ENCODE peak calls at places on chromosome 18, in seven cellular contexts. X, K, B, M, V, I and J are unnamed samples.

GRCh38 chr18:708096-708495 is 4.3 kb downstream of the ENOSF1 start:
- DNase-seq in X (no peak), K (no peak), B (no peak), M (no peak), V (no peak), I (no peak), J (no peak)

GRCh38 chr18:54888933-54889332 is 60.7 kb downstream of the RAB27B start:
- DNase-seq in X (no peak), K (no peak), B (no peak), M (no peak), V (no peak), I (no peak), J (no peak)

GRCh38 chr18:54764786-54765185 is 63.5 kb upstream of the RAB27B start:
- DNase-seq in X (no peak), K (no peak), B (no peak), M (no peak), V (no peak), I (no peak), J (no peak)

GRCh38 chr18:74841248-74841647 is 243.6 kb downstream of the ZNF407 start:
- DNase-seq in X (no peak), K (no peak), B (no peak), M (no peak), V (no peak), I (no peak), J (no peak)

GRCh38 chr18:67665266-67665665 is 148.7 kb upstream of the DSEL start:
- DNase-seq in X (no peak), K (no peak), B (no peak), M (peak), V (no peak), I (no peak), J (no peak)

GRCh38 chr18:50297621-50298442 is 10.3 kb upstream of the CXXC1 start:
- DNase-seq in X (peak), K (peak), B (peak), M (peak), V (no peak), I (peak), J (peak)

GRCh38 chr18:63936156-63936931 is 12.8 kb upstream of the HMSD start:
- DNase-seq in X (peak), K (peak), B (peak), M (peak), V (peak), I (peak), J (peak)

GRCh38 chr18:77124452-77124922 is 8.1 kb downstream of the MBP start:
- DNase-seq in X (no peak), K (no peak), B (no peak), M (no peak), V (no peak), I (peak), J (peak)

GRCh38 chr18:10927290-10927979 is 221.9 kb downstream of the PIEZO2 start:
- DNase-seq in X (no peak), K (no peak), B (no peak), M (no peak), V (no peak), I (no peak), J (no peak)

GRCh38 chr18:55546873-55547704 is 40.9 kb downstream of the TCF4 start:
- DNase-seq in X (no peak), K (no peak), B (no peak), M (peak), V (no peak), I (no peak), J (no peak)

GRCh38 chr18:74718312-74718711 is 120.6 kb downstream of the ZNF407 start:
- DNase-seq in X (no peak), K (no peak), B (no peak), M (no peak), V (no peak), I (no peak), J (no peak)

GRCh38 chr18:6236258-6236657 is 178.5 kb downstream of the L3MBTL4 start:
- DNase-seq in X (no peak), K (no peak), B (no peak), M (no peak), V (no peak), I (no peak), J (no peak)

GRCh38 chr18:57311472-57311871 is 40.9 kb upstream of the ST8SIA3 start:
- DNase-seq in X (no peak), K (no peak), B (no peak), M (no peak), V (no peak), I (no peak), J (no peak)

GRCh38 chr18:79481041-79481790 is 85.5 kb downstream of the NFATC1 start:
- DNase-seq in X (no peak), K (no peak), B (no peak), M (peak), V (no peak), I (peak), J (peak)

GRCh38 chr18:74789078-74789477 is 191.4 kb downstream of the ZNF407 start:
- DNase-seq in X (no peak), K (no peak), B (no peak), M (no peak), V (no peak), I (no peak), J (no peak)

GRCh38 chr18:23844991-23845680 is 155.9 kb downstream of the LAMA3 start:
- DNase-seq in X (no peak), K (no peak), B (no peak), M (no peak), V (no peak), I (no peak), J (no peak)

GRCh38 chr18:13568443-13569392 is 157.6 kb downstream of the FAM210A start:
- DNase-seq in X (no peak), K (no peak), B (no peak), M (no peak), V (no peak), I (no peak), J (no peak)

GRCh38 chr18:51946946-51947345 is 393.1 kb upstream of the DCC start:
- DNase-seq in X (no peak), K (no peak), B (no peak), M (no peak), V (no peak), I (no peak), J (no peak)

GRCh38 chr18:14978962-14979535 is 231.1 kb downstream of the ANKRD30B start:
- DNase-seq in X (peak), K (no peak), B (no peak), M (peak), V (peak), I (no peak), J (peak)

GRCh38 chr18:59140287-59140885 is 702 bp downstream of the SEC11C start:
- DNase-seq in X (no peak), K (no peak), B (no peak), M (peak), V (no peak), I (no peak), J (peak)

GRCh38 chr18:48955528-48956261 is 4.9 kb upstream of the SMAD7 start:
- DNase-seq in X (no peak), K (no peak), B (no peak), M (no peak), V (no peak), I (no peak), J (no peak)

GRCh38 chr18:28728891-28729290 is 552.0 kb upstream of the CDH2 start:
- DNase-seq in X (no peak), K (no peak), B (no peak), M (no peak), V (no peak), I (no peak), J (no peak)

GRCh38 chr18:79521806-79522205 is 126.1 kb downstream of the NFATC1 start:
- DNase-seq in X (no peak), K (no peak), B (no peak), M (no peak), V (no peak), I (peak), J (peak)

GRCh38 chr18:76265375-76266225 is 229.4 kb downstream of the ZNF516 start:
- DNase-seq in X (no peak), K (no peak), B (no peak), M (no peak), V (no peak), I (no peak), J (no peak)

GRCh38 chr18:55856191-55856590 is 268.2 kb upstream of the TCF4 start:
- DNase-seq in X (no peak), K (no peak), B (no peak), M (no peak), V (no peak), I (no peak), J (no peak)

GRCh38 chr18:61939032-61939674 is 46.3 kb upstream of the RNF152 start:
- DNase-seq in X (no peak), K (no peak), B (no peak), M (no peak), V (no peak), I (no peak), J (no peak)